ENCODE peak calls at places on chromosomes 1 and 21, in eight cellular contexts. One of them, this sample, is unnamed.
A peak's percentile ranks its signal among the peaks of the same experiment; 100 is the strongest.

GRCh38 chr1:159828916-159829634 is 2.4 kb downstream of the SLAMF8 start:
- DNase-seq in uterus: no peak
- DNase-seq in body of pancreas: peak; percentile 60
- DNase-seq in WERI-Rb-1: peak; percentile 40
- DNase-seq in HFFc6: no peak
- DNase-seq in GM12865: peak; percentile 72
- DNase-seq in ovary: no peak
- DNase-seq in colonic mucosa: peak; percentile 40
- DNase-seq in this sample: no peak

GRCh38 chr21:44934797-44935532 is 4.9 kb upstream of the SLX9 start:
- DNase-seq in body of pancreas: no peak
- DNase-seq in HFFc6: no peak
- DNase-seq in ovary: no peak
- DNase-seq in WERI-Rb-1: no peak
- DNase-seq in uterus: no peak
- DNase-seq in colonic mucosa: no peak
- DNase-seq in GM12865: no peak
- DNase-seq in this sample: no peak

GRCh38 chr1:212167098-212167497 is 118.1 kb upstream of the PPP2R5A start:
- DNase-seq in HFFc6: no peak
- DNase-seq in ovary: peak; percentile 21
- DNase-seq in uterus: no peak
- DNase-seq in GM12865: no peak
- DNase-seq in colonic mucosa: no peak
- DNase-seq in WERI-Rb-1: no peak
- DNase-seq in body of pancreas: peak; percentile 21
- DNase-seq in this sample: no peak

GRCh38 chr1:171817511-171818265 is 23.6 kb upstream of the DNM3 start:
- DNase-seq in colonic mucosa: no peak
- DNase-seq in body of pancreas: peak; percentile 22
- DNase-seq in HFFc6: peak; percentile 84
- DNase-seq in uterus: no peak
- DNase-seq in ovary: peak; percentile 20
- DNase-seq in GM12865: no peak
- DNase-seq in WERI-Rb-1: no peak
- DNase-seq in this sample: no peak

GRCh38 chr1:210556475-210556874 is 227.8 kb downstream of the HHAT start:
- DNase-seq in HFFc6: no peak
- DNase-seq in colonic mucosa: no peak
- DNase-seq in uterus: no peak
- DNase-seq in WERI-Rb-1: no peak
- DNase-seq in GM12865: no peak
- DNase-seq in body of pancreas: no peak
- DNase-seq in ovary: no peak
- DNase-seq in this sample: no peak

GRCh38 chr1:3783651-3784474 is 11.3 kb downstream of the SMIM1 start:
- DNase-seq in uterus: no peak
- DNase-seq in colonic mucosa: no peak
- DNase-seq in WERI-Rb-1: no peak
- DNase-seq in ovary: no peak
- DNase-seq in GM12865: no peak
- DNase-seq in body of pancreas: no peak
- DNase-seq in HFFc6: no peak
- DNase-seq in this sample: no peak

GRCh38 chr1:178397678-178398077 is 99.1 kb downstream of the CLEC20A start:
- DNase-seq in WERI-Rb-1: no peak
- DNase-seq in HFFc6: peak; percentile 42
- DNase-seq in ovary: no peak
- DNase-seq in uterus: no peak
- DNase-seq in body of pancreas: no peak
- DNase-seq in GM12865: no peak
- DNase-seq in colonic mucosa: no peak
- DNase-seq in this sample: no peak

GRCh38 chr1:86062458-86062857 is 94.1 kb downstream of the COL24A1 start:
- DNase-seq in GM12865: no peak
- DNase-seq in body of pancreas: no peak
- DNase-seq in ovary: no peak
- DNase-seq in HFFc6: no peak
- DNase-seq in uterus: no peak
- DNase-seq in colonic mucosa: no peak
- DNase-seq in WERI-Rb-1: no peak
- DNase-seq in this sample: no peak

GRCh38 chr21:34623519-34623918 is 8.6 kb upstream of the RCAN1 start:
- DNase-seq in body of pancreas: no peak
- DNase-seq in colonic mucosa: no peak
- DNase-seq in uterus: no peak
- DNase-seq in HFFc6: no peak
- DNase-seq in ovary: no peak
- DNase-seq in GM12865: no peak
- DNase-seq in WERI-Rb-1: no peak
- DNase-seq in this sample: no peak

GRCh38 chr1:162062542-162063015 is 6.9 kb upstream of the NOS1AP start:
- DNase-seq in body of pancreas: peak; percentile 10
- DNase-seq in ovary: no peak
- DNase-seq in HFFc6: no peak
- DNase-seq in colonic mucosa: no peak
- DNase-seq in GM12865: no peak
- DNase-seq in WERI-Rb-1: peak; percentile 94
- DNase-seq in uterus: no peak
- DNase-seq in this sample: no peak

GRCh38 chr1:224852901-224853568 is 76.4 kb upstream of the DNAH14 start:
- DNase-seq in HFFc6: peak; percentile 37
- DNase-seq in colonic mucosa: no peak
- DNase-seq in body of pancreas: peak; percentile 30
- DNase-seq in WERI-Rb-1: no peak
- DNase-seq in ovary: no peak
- DNase-seq in GM12865: peak; percentile 32
- DNase-seq in uterus: no peak
- DNase-seq in this sample: peak; percentile 35

GRCh38 chr1:203703586-203703985 is 61.4 kb upstream of the LAX1 start:
- DNase-seq in uterus: no peak
- DNase-seq in WERI-Rb-1: no peak
- DNase-seq in ovary: no peak
- DNase-seq in HFFc6: no peak
- DNase-seq in GM12865: no peak
- DNase-seq in colonic mucosa: no peak
- DNase-seq in body of pancreas: no peak
- DNase-seq in this sample: no peak

GRCh38 chr21:25625036-25625435 is 14.0 kb upstream of the JAM2 start:
- DNase-seq in colonic mucosa: no peak
- DNase-seq in body of pancreas: no peak
- DNase-seq in HFFc6: no peak
- DNase-seq in ovary: no peak
- DNase-seq in WERI-Rb-1: no peak
- DNase-seq in GM12865: no peak
- DNase-seq in uterus: no peak
- DNase-seq in this sample: no peak

GRCh38 chr1:62784509-62785365 is 805 bp downstream of the ATG4C start:
- DNase-seq in body of pancreas: no peak
- DNase-seq in ovary: no peak
- DNase-seq in WERI-Rb-1: no peak
- DNase-seq in HFFc6: no peak
- DNase-seq in GM12865: peak; percentile 1
- DNase-seq in uterus: no peak
- DNase-seq in colonic mucosa: no peak
- DNase-seq in this sample: no peak

GRCh38 chr1:224333939-224334701 is 4.1 kb upstream of the NVL start:
- DNase-seq in uterus: no peak
- DNase-seq in WERI-Rb-1: no peak
- DNase-seq in GM12865: peak; percentile 21
- DNase-seq in ovary: no peak
- DNase-seq in colonic mucosa: no peak
- DNase-seq in body of pancreas: no peak
- DNase-seq in HFFc6: peak; percentile 80
- DNase-seq in this sample: no peak

GRCh38 chr1:200795151-200795550 is 56.5 kb downstream of the CAMSAP2 start:
- DNase-seq in WERI-Rb-1: no peak
- DNase-seq in GM12865: no peak
- DNase-seq in HFFc6: peak; percentile 56
- DNase-seq in uterus: no peak
- DNase-seq in ovary: no peak
- DNase-seq in body of pancreas: no peak
- DNase-seq in colonic mucosa: no peak
- DNase-seq in this sample: peak; percentile 15

GRCh38 chr1:156698995-156699394 is 6.4 kb downstream of the CRABP2 start:
- DNase-seq in WERI-Rb-1: no peak
- DNase-seq in HFFc6: no peak
- DNase-seq in GM12865: no peak
- DNase-seq in colonic mucosa: no peak
- DNase-seq in body of pancreas: no peak
- DNase-seq in uterus: no peak
- DNase-seq in ovary: no peak
- DNase-seq in this sample: no peak

GRCh38 chr1:240385551-240385950 is 226.4 kb downstream of the GREM2 start:
- DNase-seq in WERI-Rb-1: no peak
- DNase-seq in uterus: no peak
- DNase-seq in ovary: no peak
- DNase-seq in HFFc6: no peak
- DNase-seq in body of pancreas: no peak
- DNase-seq in GM12865: no peak
- DNase-seq in colonic mucosa: no peak
- DNase-seq in this sample: no peak

GRCh38 chr1:107682467-107682866 is 282.5 kb downstream of the VAV3 start:
- DNase-seq in body of pancreas: no peak
- DNase-seq in WERI-Rb-1: no peak
- DNase-seq in uterus: no peak
- DNase-seq in GM12865: no peak
- DNase-seq in colonic mucosa: peak; percentile 36
- DNase-seq in ovary: no peak
- DNase-seq in HFFc6: no peak
- DNase-seq in this sample: no peak

GRCh38 chr1:200670215-200671118 is 760 bp upstream of the DDX59 start:
- DNase-seq in uterus: no peak
- DNase-seq in WERI-Rb-1: peak; percentile 70
- DNase-seq in ovary: no peak
- DNase-seq in GM12865: peak; percentile 82
- DNase-seq in body of pancreas: peak; percentile 72
- DNase-seq in HFFc6: peak; percentile 52
- DNase-seq in colonic mucosa: peak; percentile 61
- DNase-seq in this sample: no peak

GRCh38 chr1:66503841-66504470 is 30.0 kb upstream of the SGIP1 start:
- DNase-seq in body of pancreas: peak; percentile 36
- DNase-seq in ovary: peak; percentile 19
- DNase-seq in HFFc6: peak; percentile 72
- DNase-seq in GM12865: peak; percentile 66
- DNase-seq in colonic mucosa: peak; percentile 39
- DNase-seq in WERI-Rb-1: peak; percentile 62
- DNase-seq in uterus: peak; percentile 14
- DNase-seq in this sample: no peak

GRCh38 chr1:228411121-228411520 is 4.5 kb upstream of the TRIM11 start:
- DNase-seq in ovary: no peak
- DNase-seq in HFFc6: no peak
- DNase-seq in WERI-Rb-1: no peak
- DNase-seq in body of pancreas: no peak
- DNase-seq in colonic mucosa: no peak
- DNase-seq in GM12865: no peak
- DNase-seq in uterus: no peak
- DNase-seq in this sample: no peak

GRCh38 chr1:9321480-9321849 is 28.8 kb downstream of the SPSB1 start:
- DNase-seq in uterus: no peak
- DNase-seq in GM12865: no peak
- DNase-seq in HFFc6: no peak
- DNase-seq in colonic mucosa: no peak
- DNase-seq in ovary: peak; percentile 61
- DNase-seq in WERI-Rb-1: no peak
- DNase-seq in body of pancreas: no peak
- DNase-seq in this sample: no peak

GRCh38 chr1:87084247-87084836 is 169.9 kb downstream of the HS2ST1 start:
- DNase-seq in body of pancreas: no peak
- DNase-seq in HFFc6: peak; percentile 32
- DNase-seq in uterus: no peak
- DNase-seq in WERI-Rb-1: no peak
- DNase-seq in GM12865: peak; percentile 38
- DNase-seq in ovary: no peak
- DNase-seq in colonic mucosa: no peak
- DNase-seq in this sample: no peak
- TF ChIP-seq CTCF in body of pancreas: peak; percentile 85
- TF ChIP-seq CTCF in HFFc6: peak; percentile 86
- TF ChIP-seq CTCF in uterus: peak; percentile 70
- TF ChIP-seq CTCF in WERI-Rb-1: no peak
- TF ChIP-seq CTCF in GM12865: peak; percentile 21
- TF ChIP-seq CTCF in ovary: peak; percentile 49
- TF ChIP-seq CTCF in colonic mucosa: peak; percentile 55
- TF ChIP-seq CTCF in this sample: peak; percentile 33

DNA sequence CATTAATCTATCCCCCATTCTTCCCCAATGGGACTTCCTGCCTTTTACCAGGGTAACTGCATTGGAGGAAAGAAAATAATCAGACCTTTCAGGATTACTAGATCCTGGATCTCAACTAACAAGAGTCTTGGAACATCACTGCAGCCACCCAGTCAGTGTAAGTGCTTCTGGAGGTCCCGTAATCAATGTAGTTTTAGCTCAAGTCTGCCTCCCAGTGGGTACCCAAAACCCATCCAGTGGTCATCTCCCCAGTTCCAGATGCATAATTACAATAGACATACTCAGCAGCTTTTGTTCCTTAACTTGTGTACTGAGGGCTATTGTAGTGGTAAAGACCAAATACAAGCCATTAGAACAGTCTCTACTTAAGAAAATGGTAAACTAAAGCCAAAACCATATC is 319.1 kb downstream of the GPATCH2 start:
- DNase-seq in WERI-Rb-1: peak; percentile 51
- DNase-seq in colonic mucosa: no peak
- DNase-seq in GM12865: peak; percentile 17
- DNase-seq in body of pancreas: no peak
- DNase-seq in uterus: no peak
- DNase-seq in ovary: no peak
- DNase-seq in HFFc6: no peak
- DNase-seq in this sample: no peak
- TF ChIP-seq CTCF in WERI-Rb-1: peak; percentile 70
- TF ChIP-seq CTCF in colonic mucosa: no peak
- TF ChIP-seq CTCF in GM12865: no peak
- TF ChIP-seq CTCF in body of pancreas: no peak
- TF ChIP-seq CTCF in uterus: no peak
- TF ChIP-seq CTCF in ovary: no peak
- TF ChIP-seq CTCF in HFFc6: no peak
- TF ChIP-seq CTCF in this sample: peak; percentile 8

DNA sequence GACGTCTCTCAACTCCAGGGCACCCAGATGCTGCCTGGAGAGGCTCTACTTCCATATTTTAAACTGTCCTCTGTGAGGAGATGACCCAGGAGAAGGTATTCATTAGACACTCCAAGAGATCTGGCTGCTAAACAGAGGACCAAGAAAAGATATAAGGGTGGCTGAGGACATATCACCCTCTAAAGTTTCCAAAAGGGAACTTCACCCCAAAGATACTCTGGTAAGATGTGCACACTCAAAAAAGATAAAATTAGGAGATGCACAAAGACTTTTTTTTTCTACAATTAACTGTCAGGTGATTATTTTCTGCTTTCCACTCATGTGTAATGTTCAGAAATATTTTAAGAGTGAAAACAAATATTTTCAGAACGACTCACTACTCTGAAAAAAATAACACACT is 1.4 kb downstream of the ZNF670 start:
- DNase-seq in WERI-Rb-1: no peak
- DNase-seq in ovary: no peak
- DNase-seq in GM12865: no peak
- DNase-seq in HFFc6: peak; percentile 13
- DNase-seq in uterus: no peak
- DNase-seq in body of pancreas: no peak
- DNase-seq in colonic mucosa: no peak
- DNase-seq in this sample: no peak
- TF ChIP-seq CTCF in WERI-Rb-1: no peak
- TF ChIP-seq CTCF in ovary: no peak
- TF ChIP-seq CTCF in GM12865: no peak
- TF ChIP-seq CTCF in HFFc6: peak; percentile 38
- TF ChIP-seq CTCF in uterus: no peak
- TF ChIP-seq CTCF in body of pancreas: no peak
- TF ChIP-seq CTCF in colonic mucosa: no peak
- TF ChIP-seq CTCF in this sample: no peak

GRCh38 chr1:189708674-189709073 is 769.0 kb downstream of the BRINP3 start:
- DNase-seq in GM12865: peak; percentile 19
- DNase-seq in uterus: no peak
- DNase-seq in HFFc6: no peak
- DNase-seq in ovary: no peak
- DNase-seq in colonic mucosa: no peak
- DNase-seq in body of pancreas: no peak
- DNase-seq in WERI-Rb-1: peak; percentile 10
- DNase-seq in this sample: no peak
- TF ChIP-seq CTCF in GM12865: no peak
- TF ChIP-seq CTCF in uterus: no peak
- TF ChIP-seq CTCF in HFFc6: no peak
- TF ChIP-seq CTCF in ovary: no peak
- TF ChIP-seq CTCF in colonic mucosa: no peak
- TF ChIP-seq CTCF in body of pancreas: no peak
- TF ChIP-seq CTCF in WERI-Rb-1: peak; percentile 42
- TF ChIP-seq CTCF in this sample: no peak

This sample was measured in AG09319.